ENCODE peak calls at places on chromosome 3, in five cellular contexts. Q, P, G, I and X are unnamed samples.

GRCh38 chr3:8959683-8960082 is 3.6 kb downstream of the RAD18 start:
- DNase-seq in Q (no peak), P (no peak), G (no peak), I (no peak), X (no peak)

GRCh38 chr3:24047513-24047912 is 102.4 kb downstream of the NR1D2 start:
- DNase-seq in Q (no peak), P (no peak), G (no peak), I (no peak), X (no peak)

GRCh38 chr3:50124363-50125226 is 30.5 kb upstream of the SEMA3F start:
- DNase-seq in Q (no peak), P (no peak), G (no peak), I (no peak), X (no peak)

GRCh38 chr3:21524113-21524512 is 226.9 kb downstream of the ZNF385D start:
- DNase-seq in Q (no peak), P (no peak), G (no peak), I (no peak), X (no peak)

GRCh38 chr3:7504886-7505775 is 644.2 kb downstream of the GRM7 start:
- DNase-seq in Q (no peak), P (peak; percentile 85), G (no peak), I (no peak), X (no peak)

GRCh38 chr3:37862712-37863551 is 1.3 kb downstream of the CTDSPL start:
- DNase-seq in Q (no peak), P (no peak), G (no peak), I (no peak), X (no peak)

GRCh38 chr3:130425484-130425883 is 80.0 kb downstream of the COL6A5 start:
- DNase-seq in Q (no peak), P (no peak), G (no peak), I (no peak), X (no peak)

GRCh38 chr3:112013784-112014143 is 15.0 kb downstream of the TAGLN3 start:
- DNase-seq in Q (no peak), P (no peak), G (no peak), I (no peak), X (no peak)

GRCh38 chr3:154427685-154428291 is 2.2 kb downstream of the GPR149 start:
- DNase-seq in Q (no peak), P (no peak), G (no peak), I (no peak), X (no peak)

GRCh38 chr3:151443583-151443982 is 17.3 kb downstream of the IGSF10 start:
- DNase-seq in Q (no peak), P (no peak), G (no peak), I (no peak), X (no peak)

GRCh38 chr3:28502555-28502954 is 153.9 kb upstream of the AZI2 start:
- DNase-seq in Q (no peak), P (no peak), G (no peak), I (no peak), X (no peak)

GRCh38 chr3:119403201-119403600 is 60.2 kb downstream of the TMEM39A start:
- DNase-seq in Q (no peak), P (no peak), G (no peak), I (no peak), X (no peak)

GRCh38 chr3:127674793-127675189 is 2.0 kb downstream of the ABTB1 start:
- DNase-seq in Q (no peak), P (no peak), G (no peak), I (peak; percentile 7), X (no peak)

GRCh38 chr3:9552252-9552999 is 1.2 kb downstream of the LHFPL4 start:
- DNase-seq in Q (no peak), P (no peak), G (peak; percentile 8), I (peak; percentile 58), X (peak; percentile 50)

GRCh38 chr3:4271834-4272233 is 31.3 kb upstream of the SETMAR start:
- DNase-seq in Q (no peak), P (peak; percentile 4), G (no peak), I (no peak), X (no peak)